ENCODE peak calls at places on chromosomes 12 and 14, in seven cellular contexts. One of them, this sample, is unnamed.

GRCh38 chr12:99200711-99201384 is 446.7 kb upstream of the GARIN6 start:
- DNase-seq in A549: no peak
- DNase-seq in HepG2: no peak
- DNase-seq in HCT116: no peak
- DNase-seq in K562: no peak
- DNase-seq in GM12878: no peak
- DNase-seq in H1: no peak
- DNase-seq in this sample: no peak

GRCh38 chr14:92316116-92316515 is 6.8 kb upstream of the SLC24A4 start:
- DNase-seq in A549: no peak
- DNase-seq in HepG2: no peak
- DNase-seq in HCT116: no peak
- DNase-seq in K562: no peak
- DNase-seq in GM12878: peak; percentile 8
- DNase-seq in H1: no peak
- DNase-seq in this sample: no peak

GRCh38 chr14:32217301-32217700 is 14.2 kb upstream of the RNU6-8 start:
- DNase-seq in A549: no peak
- DNase-seq in HepG2: no peak
- DNase-seq in HCT116: no peak
- DNase-seq in K562: no peak
- DNase-seq in GM12878: no peak
- DNase-seq in H1: no peak
- DNase-seq in this sample: no peak

GRCh38 chr12:96197503-96198272 is 3.5 kb downstream of the ELK3 start:
- DNase-seq in A549: peak; percentile 86
- DNase-seq in HepG2: no peak
- DNase-seq in HCT116: peak; percentile 82
- DNase-seq in K562: no peak
- DNase-seq in GM12878: no peak
- DNase-seq in H1: no peak
- DNase-seq in this sample: peak; percentile 92

GRCh38 chr14:76421662-76422061 is 45.7 kb downstream of the ESRRB start:
- DNase-seq in A549: no peak
- DNase-seq in HepG2: no peak
- DNase-seq in HCT116: no peak
- DNase-seq in K562: no peak
- DNase-seq in GM12878: no peak
- DNase-seq in H1: peak; percentile 52
- DNase-seq in this sample: no peak

GRCh38 chr12:84038241-84038640 is 874.4 kb downstream of the SLC6A15 start:
- DNase-seq in A549: no peak
- DNase-seq in HepG2: no peak
- DNase-seq in HCT116: no peak
- DNase-seq in K562: no peak
- DNase-seq in GM12878: no peak
- DNase-seq in H1: no peak
- DNase-seq in this sample: no peak

GRCh38 chr14:70972107-70972976 is 65.1 kb downstream of the PCNX1 start:
- DNase-seq in A549: peak; percentile 86
- DNase-seq in HepG2: peak; percentile 67
- DNase-seq in HCT116: peak; percentile 75
- DNase-seq in K562: peak; percentile 78
- DNase-seq in GM12878: peak; percentile 44
- DNase-seq in H1: peak; percentile 92
- DNase-seq in this sample: peak; percentile 83

GRCh38 chr12:118498171-118498570 is 121.8 kb downstream of the SUDS3 start:
- DNase-seq in A549: peak; percentile 12
- DNase-seq in HepG2: no peak
- DNase-seq in HCT116: no peak
- DNase-seq in K562: no peak
- DNase-seq in GM12878: no peak
- DNase-seq in H1: no peak
- DNase-seq in this sample: no peak

GRCh38 chr12:110451263-110451662 is 1.1 kb upstream of the ARPC3 start:
- DNase-seq in A549: no peak
- DNase-seq in HepG2: no peak
- DNase-seq in HCT116: no peak
- DNase-seq in K562: no peak
- DNase-seq in GM12878: no peak
- DNase-seq in H1: no peak
- DNase-seq in this sample: no peak

GRCh38 chr12:63206494-63206893 is 55.5 kb upstream of the AVPR1A start:
- DNase-seq in A549: no peak
- DNase-seq in HepG2: no peak
- DNase-seq in HCT116: no peak
- DNase-seq in K562: no peak
- DNase-seq in GM12878: no peak
- DNase-seq in H1: no peak
- DNase-seq in this sample: no peak

GRCh38 chr12:9750276-9751203 is 10.2 kb downstream of the CD69 start:
- DNase-seq in A549: peak; percentile 77
- DNase-seq in HepG2: peak; percentile 47
- DNase-seq in HCT116: peak; percentile 46
- DNase-seq in K562: peak; percentile 82
- DNase-seq in GM12878: no peak
- DNase-seq in H1: no peak
- DNase-seq in this sample: peak; percentile 82

GRCh38 chr12:64450711-64451486 is 1.0 kb upstream of the TBK1 start:
- DNase-seq in A549: no peak
- DNase-seq in HepG2: peak; percentile 27
- DNase-seq in HCT116: no peak
- DNase-seq in K562: peak; percentile 58
- DNase-seq in GM12878: no peak
- DNase-seq in H1: no peak
- DNase-seq in this sample: peak; percentile 23

GRCh38 chr12:103877934-103878510 is 37.0 kb upstream of the NT5DC3 start:
- DNase-seq in A549: peak; percentile 80
- DNase-seq in HepG2: peak; percentile 64
- DNase-seq in HCT116: peak; percentile 64
- DNase-seq in K562: peak; percentile 79
- DNase-seq in GM12878: peak; percentile 49
- DNase-seq in H1: peak; percentile 60
- DNase-seq in this sample: peak; percentile 52

GRCh38 chr14:75399819-75400678 is 27.8 kb upstream of the JDP2 start:
- DNase-seq in A549: peak; percentile 49
- DNase-seq in HepG2: no peak
- DNase-seq in HCT116: no peak
- DNase-seq in K562: no peak
- DNase-seq in GM12878: no peak
- DNase-seq in H1: no peak
- DNase-seq in this sample: peak; percentile 49

GRCh38 chr12:12266389-12266872 is 413 bp downstream of the LRP6 start:
- DNase-seq in A549: no peak
- DNase-seq in HepG2: no peak
- DNase-seq in HCT116: no peak
- DNase-seq in K562: no peak
- DNase-seq in GM12878: no peak
- DNase-seq in H1: no peak
- DNase-seq in this sample: no peak

GRCh38 chr12:67925077-67925476 is 64.2 kb upstream of the IFNG-AS1 start:
- DNase-seq in A549: no peak
- DNase-seq in HepG2: no peak
- DNase-seq in HCT116: no peak
- DNase-seq in K562: no peak
- DNase-seq in GM12878: no peak
- DNase-seq in H1: no peak
- DNase-seq in this sample: no peak

GRCh38 chr14:37591941-37592287 is 3.1 kb downstream of the FOXA1 start:
- DNase-seq in A549: peak; percentile 77
- DNase-seq in HepG2: no peak
- DNase-seq in HCT116: no peak
- DNase-seq in K562: no peak
- DNase-seq in GM12878: no peak
- DNase-seq in H1: peak; percentile 82
- DNase-seq in this sample: no peak

GRCh38 chr14:101220921-101221510 is 317.5 kb upstream of the RTL1 start:
- DNase-seq in A549: no peak
- DNase-seq in HepG2: no peak
- DNase-seq in HCT116: no peak
- DNase-seq in K562: no peak
- DNase-seq in GM12878: no peak
- DNase-seq in H1: peak; percentile 22
- DNase-seq in this sample: no peak

GRCh38 chr14:101332281-101332680 is 229.0 kb upstream of the DIO3 start:
- DNase-seq in A549: no peak
- DNase-seq in HepG2: no peak
- DNase-seq in HCT116: no peak
- DNase-seq in K562: no peak
- DNase-seq in GM12878: no peak
- DNase-seq in H1: no peak
- DNase-seq in this sample: no peak

GRCh38 chr12:76303365-76303764 is 44.9 kb downstream of the BBS10 start:
- DNase-seq in A549: no peak
- DNase-seq in HepG2: no peak
- DNase-seq in HCT116: no peak
- DNase-seq in K562: no peak
- DNase-seq in GM12878: no peak
- DNase-seq in H1: no peak
- DNase-seq in this sample: no peak

GRCh38 chr12:90100619-90101018 is 392.0 kb upstream of the ATP2B1 start:
- DNase-seq in A549: no peak
- DNase-seq in HepG2: no peak
- DNase-seq in HCT116: no peak
- DNase-seq in K562: no peak
- DNase-seq in GM12878: no peak
- DNase-seq in H1: no peak
- DNase-seq in this sample: peak; percentile 50

GRCh38 chr12:90111646-90112565 is 403.3 kb upstream of the ATP2B1 start:
- DNase-seq in A549: no peak
- DNase-seq in HepG2: no peak
- DNase-seq in HCT116: no peak
- DNase-seq in K562: no peak
- DNase-seq in GM12878: no peak
- DNase-seq in H1: no peak
- DNase-seq in this sample: no peak

GRCh38 chr12:90102957-90103652 is 394.5 kb upstream of the ATP2B1 start:
- DNase-seq in A549: peak; percentile 61
- DNase-seq in HepG2: peak; percentile 3
- DNase-seq in HCT116: peak; percentile 29
- DNase-seq in K562: peak; percentile 21
- DNase-seq in GM12878: peak; percentile 24
- DNase-seq in H1: no peak
- DNase-seq in this sample: peak; percentile 63

DNA sequence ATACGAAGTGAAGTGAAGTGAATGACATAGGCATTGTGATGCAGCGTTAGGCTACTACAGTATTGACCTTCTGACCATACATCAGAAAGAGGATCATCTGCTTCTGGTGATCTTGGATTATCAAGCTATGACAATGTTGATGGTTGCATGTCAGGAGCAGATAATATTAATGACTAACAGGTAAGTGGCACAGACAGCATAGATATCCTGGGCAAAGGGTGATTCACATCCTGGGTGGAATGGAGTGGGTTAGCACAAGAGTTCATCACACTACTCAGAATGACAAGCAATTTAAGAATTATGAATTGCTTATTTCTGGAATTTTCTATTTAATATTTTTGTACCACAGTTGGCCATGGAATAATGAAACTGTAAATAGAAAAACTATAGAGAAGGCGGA is 397.9 kb upstream of the ATP2B1 start:
- DNase-seq in A549: no peak
- DNase-seq in HepG2: no peak
- DNase-seq in HCT116: no peak
- DNase-seq in K562: no peak
- DNase-seq in GM12878: no peak
- DNase-seq in H1: no peak
- DNase-seq in this sample: no peak
- H3K27ac ChIP-seq in A549: no peak overlapping the region
- H3K27ac ChIP-seq in HepG2: no peak overlapping the region
- H3K27ac ChIP-seq in HCT116: no peak overlapping the region
- H3K27ac ChIP-seq in K562: no peak overlapping the region
- H3K27ac ChIP-seq in GM12878: no peak overlapping the region
- H3K27ac ChIP-seq in H1: no peak overlapping the region
- H3K27ac ChIP-seq in this sample: no peak overlapping the region

GRCh38 chr14:93996130-93996695 is 888 bp upstream of the CCDC197 start:
- DNase-seq in A549: no peak
- DNase-seq in HepG2: no peak
- DNase-seq in HCT116: no peak
- DNase-seq in K562: no peak
- DNase-seq in GM12878: no peak
- DNase-seq in H1: no peak
- DNase-seq in this sample: no peak

GRCh38 chr14:93997082-93997481 is at the start of gene CCDC197:
- DNase-seq in A549: no peak
- DNase-seq in HepG2: no peak
- DNase-seq in HCT116: no peak
- DNase-seq in K562: no peak
- DNase-seq in GM12878: no peak
- DNase-seq in H1: no peak
- DNase-seq in this sample: no peak

GRCh38 chr14:93997933-93998870 is 1.1 kb downstream of the CCDC197 start:
- DNase-seq in A549: no peak
- DNase-seq in HepG2: no peak
- DNase-seq in HCT116: no peak
- DNase-seq in K562: no peak
- DNase-seq in GM12878: no peak
- DNase-seq in H1: no peak
- DNase-seq in this sample: no peak

GRCh38 chr14:93993382-93993781 is 3.7 kb upstream of the CCDC197 start:
- DNase-seq in A549: no peak
- DNase-seq in HepG2: no peak
- DNase-seq in HCT116: no peak
- DNase-seq in K562: no peak
- DNase-seq in GM12878: no peak
- DNase-seq in H1: no peak
- DNase-seq in this sample: no peak

GRCh38 chr14:93994919-93995682 is 2.0 kb upstream of the CCDC197 start:
- DNase-seq in A549: peak; percentile 56
- DNase-seq in HepG2: no peak
- DNase-seq in HCT116: no peak
- DNase-seq in K562: no peak
- DNase-seq in GM12878: no peak
- DNase-seq in H1: no peak
- DNase-seq in this sample: no peak
- TF ChIP-seq MAX in A549: peak; percentile 51
- TF ChIP-seq MAX in HepG2: no peak
- TF ChIP-seq MAX in HCT116: peak; percentile 48
- TF ChIP-seq MAX in K562: no peak
- TF ChIP-seq MAX in GM12878: no peak
- TF ChIP-seq MAX in H1: no peak
- TF ChIP-seq MAX in this sample: no peak

GRCh38 chr12:51749986-51750317 is 98.6 kb downstream of the FIGNL2 start:
- DNase-seq in A549: no peak
- DNase-seq in HepG2: no peak
- DNase-seq in HCT116: no peak
- DNase-seq in K562: no peak
- DNase-seq in GM12878: no peak
- DNase-seq in H1: no peak
- DNase-seq in this sample: no peak
- TF ChIP-seq POLR2A in A549: no peak
- TF ChIP-seq POLR2A in HepG2: no peak
- TF ChIP-seq POLR2A in HCT116: no peak
- TF ChIP-seq POLR2A in K562: no peak
- TF ChIP-seq POLR2A in GM12878: no peak
- TF ChIP-seq POLR2A in H1: no peak
- TF ChIP-seq POLR2A in this sample: no peak

DNA sequence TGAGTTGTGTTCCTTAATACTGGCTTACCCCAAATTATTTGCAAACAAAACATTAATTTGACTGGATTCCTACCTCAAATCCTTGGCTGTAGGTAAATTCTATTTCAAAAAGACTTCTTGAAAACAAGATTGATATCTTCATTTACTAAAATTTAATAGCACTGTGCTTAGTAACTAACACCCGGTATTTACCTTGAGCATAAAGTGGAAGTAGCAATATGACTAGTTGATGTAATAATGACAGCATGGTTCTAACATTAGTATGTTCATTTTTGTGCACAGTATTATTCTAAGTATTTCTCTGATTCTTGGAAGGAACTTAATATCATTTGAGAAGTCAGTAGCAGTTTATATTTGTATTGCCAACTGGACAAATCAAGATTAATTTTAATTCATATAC is 96.8 kb downstream of the PPHLN1 start:
- DNase-seq in A549: no peak
- DNase-seq in HepG2: no peak
- DNase-seq in HCT116: no peak
- DNase-seq in K562: no peak
- DNase-seq in GM12878: no peak
- DNase-seq in H1: no peak
- DNase-seq in this sample: no peak
- H3K27ac ChIP-seq in A549: no peak overlapping the region
- H3K27ac ChIP-seq in HepG2: no peak overlapping the region
- H3K27ac ChIP-seq in HCT116: no peak overlapping the region
- H3K27ac ChIP-seq in K562: peak overlapping the region; percentile 53
- H3K27ac ChIP-seq in GM12878: peak overlapping the region; percentile 33
- H3K27ac ChIP-seq in H1: no peak overlapping the region
- H3K27ac ChIP-seq in this sample: peak overlapping the region; percentile 93